ENCODE peak calls at places on chromosomes 4 and X, in five cellular contexts. J, N, W, O and Y are unnamed samples.

GRCh38 chr4:43485196-43485595 is 592.7 kb downstream of the GRXCR1 start:
- DNase-seq in W (no peak), N (no peak), O (no peak), J (no peak), Y (no peak)

GRCh38 chr4:21948347-21949072 is at the start of gene KCNIP4:
- DNase-seq in O (no peak), N (no peak), J (peak; percentile 27), W (peak; percentile 34), Y (peak; percentile 22)

GRCh38 chr4:92172203-92172602 is 131.6 kb upstream of the GRID2 start:
- DNase-seq in W (no peak), N (no peak), J (peak; percentile 20), O (peak; percentile 30), Y (no peak)

GRCh38 chr4:83504544-83504943 is 19.6 kb upstream of the ABRAXAS1 start:
- DNase-seq in O (no peak), W (no peak), N (no peak), J (no peak), Y (no peak)

GRCh38 chr4:24568425-24568824 is 15.9 kb downstream of the DHX15 start:
- DNase-seq in W (no peak), O (no peak), N (no peak), J (no peak), Y (no peak)

GRCh38 chr4:26412381-26413372 is 77.6 kb downstream of the CCKAR start:
- DNase-seq in J (peak; percentile 75), O (no peak), W (no peak), N (no peak), Y (no peak)

GRCh38 chr4:5452156-5452555 is 256.2 kb downstream of the EVC2 start:
- DNase-seq in N (no peak), W (no peak), O (no peak), J (no peak), Y (no peak)

GRCh38 chrX:110162867-110163266 is 155.0 kb downstream of the AMMECR1 start:
- DNase-seq in O (peak; percentile 81), N (no peak), J (no peak), W (peak; percentile 49), Y (no peak)

GRCh38 chrX:49212861-49213260 is 12.9 kb upstream of the SYP start:
- DNase-seq in N (no peak), J (no peak), O (no peak), W (no peak), Y (no peak)

GRCh38 chrX:48695524-48695875 is 1.0 kb upstream of the SUV39H1 start:
- DNase-seq in J (no peak), W (peak; percentile 5), O (peak; percentile 11), N (peak; percentile 28), Y (peak; percentile 17)

GRCh38 chrX:17854521-17854920 is 6.6 kb downstream of the RAI2 start:
- DNase-seq in J (no peak), N (no peak), W (no peak), O (no peak), Y (no peak)

GRCh38 chr4:126341927-126342326 is 1027.2 kb downstream of the FAT4 start:
- DNase-seq in J (no peak), W (no peak), O (no peak), N (no peak), Y (no peak)

GRCh38 chr4:145618210-145618911 is 824 bp upstream of the MMAA start:
- DNase-seq in W (no peak), J (no peak), O (no peak), N (no peak), Y (no peak)

GRCh38 chr4:147096667-147097604 is 151.3 kb upstream of the TTC29 start:
- DNase-seq in O (peak; percentile 64), J (peak; percentile 90), W (peak; percentile 31), N (peak; percentile 69), Y (no peak)

GRCh38 chrX:133375558-133376340 is 39.5 kb downstream of the GPC4 start:
- DNase-seq in J (no peak), W (no peak), O (no peak), N (no peak), Y (no peak)

GRCh38 chr4:23889814-23890269 is at the start of gene PPARGC1A:
- DNase-seq in O (no peak), W (peak; percentile 16), J (peak; percentile 77), N (peak; percentile 50), Y (peak; percentile 45)

GRCh38 chr4:41418444-41418843 is 119.5 kb upstream of the LIMCH1 start:
- DNase-seq in W (peak; percentile 37), J (peak; percentile 38), N (peak; percentile 16), O (peak; percentile 24), Y (peak; percentile 92)

GRCh38 chrX:120697053-120697452 is 67.2 kb upstream of the C1GALT1C1 start:
- DNase-seq in O (no peak), N (no peak), W (no peak), J (no peak), Y (no peak)

GRCh38 chrX:78708171-78708570 is 39.3 kb upstream of the LPAR4 start:
- DNase-seq in O (peak; percentile 63), N (peak; percentile 41), W (peak; percentile 10), J (peak; percentile 57), Y (no peak)

GRCh38 chrX:145936769-145937168 is 119.1 kb downstream of the SLITRK2 start:
- DNase-seq in W (no peak), O (no peak), N (no peak), J (no peak), Y (no peak)

GRCh38 chr4:109352941-109353340 is 50.5 kb upstream of the COL25A1 start:
- DNase-seq in W (no peak), N (no peak), O (no peak), J (no peak), Y (no peak)

GRCh38 chr4:171024720-171025303 is 788.4 kb upstream of the GALNTL6 start:
- DNase-seq in W (no peak), O (no peak), N (no peak), J (no peak), Y (no peak)

GRCh38 chr4:82523179-82523578 is 38.6 kb downstream of the TMEM150C start:
- DNase-seq in O (no peak), J (no peak), W (no peak), N (no peak), Y (no peak)

GRCh38 chr4:25861422-25861926 is 1.3 kb downstream of the SEL1L3 start:
- DNase-seq in J (peak; percentile 64), N (peak; percentile 47), W (no peak), O (peak; percentile 30), Y (peak; percentile 22)

GRCh38 chr4:80305466-80305865 is 30.1 kb upstream of the CFAP299 start:
- DNase-seq in O (peak; percentile 48), W (peak; percentile 51), N (peak; percentile 80), J (no peak), Y (peak; percentile 83)

GRCh38 chrX:80550722-80551121 is 130.5 kb downstream of the TENT5D start:
- DNase-seq in O (peak; percentile 36), J (no peak), N (no peak), W (no peak), Y (no peak)

GRCh38 chr4:122842392-122842791 is 15.8 kb downstream of the FGF2 start:
- DNase-seq in N (no peak), J (no peak), O (no peak), W (no peak), Y (no peak)
- H3K4me2 ChIP-seq in N (no peak overlapping the region), J (no peak overlapping the region), O (no peak overlapping the region), W (no peak overlapping the region), Y (no peak overlapping the region)

GRCh38 chrX:47683171-47684145 is 24.5 kb upstream of the UXT start:
- DNase-seq in N (no peak), J (no peak), W (no peak), O (no peak), Y (no peak)
- TF ChIP-seq CTCF in N (no peak), J (no peak), W (no peak), O (no peak), Y (no peak)

GRCh38 chr4:57099363-57099762 is 10.8 kb downstream of the IGFBP7 start:
- DNase-seq in W (no peak), J (no peak), N (no peak), O (no peak), Y (no peak)
- H3K4me2 ChIP-seq in W (no peak overlapping the region), J (no peak overlapping the region), N (peak overlapping the region; percentile 29), O (no peak overlapping the region), Y (peak overlapping the region; percentile 10)

DNA sequence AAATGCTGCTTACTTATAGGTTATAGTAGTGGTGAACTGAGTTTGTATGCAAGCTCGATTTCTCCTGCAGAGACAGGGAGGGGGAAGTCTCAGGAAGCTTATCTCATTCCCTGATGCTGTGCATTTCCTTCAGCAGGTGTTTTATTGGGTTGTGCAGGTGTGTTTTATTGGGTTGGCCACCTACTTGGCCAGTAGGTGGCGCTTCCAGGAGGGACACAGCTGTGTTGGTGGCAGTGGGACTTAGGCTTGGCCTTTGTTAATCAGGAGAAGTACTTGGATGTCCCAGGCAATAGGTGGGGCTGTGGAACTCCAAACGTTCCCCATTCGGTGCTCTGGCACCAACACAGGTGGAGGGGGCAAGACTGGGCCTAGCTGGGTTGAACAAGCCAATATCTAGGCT is 196.0 kb upstream of the DCAF8L1 start:
- DNase-seq in J (no peak), W (peak; percentile 23), O (peak; percentile 57), N (no peak), Y (no peak)
- TF ChIP-seq CTCF in J (no peak), W (peak; percentile 57), O (peak; percentile 69), N (peak; percentile 12), Y (no peak)

GRCh38 chrX:35842657-35843056 is 44.5 kb downstream of the MAGEB16 start:
- DNase-seq in O (no peak), W (no peak), J (no peak), N (no peak), Y (no peak)
- H3K4me2 ChIP-seq in O (no peak overlapping the region), W (no peak overlapping the region), J (no peak overlapping the region), N (no peak overlapping the region), Y (no peak overlapping the region)